ENCODE peak calls at places on chromosomes 6 and 20, in nine cellular contexts. S is dorsolateral prefrontal cortex, J is heart right ventricle, V is fibroblast of lung, N is nephron progenitor cell, M is psoas muscle, C is GM10248, O is WTC11, Z is lower leg skin. L is an unnamed sample.

GRCh38 chr6:126333729-126334128 is 6.2 kb upstream of the CENPW start:
- DNase-seq in V (no peak), Z (no peak), J (no peak), M (no peak), S (no peak), O (no peak), C (no peak), N (no peak), L (no peak)

GRCh38 chr6:111975501-111975900 is 78.4 kb upstream of the CCN6 start:
- DNase-seq in Z (no peak), V (no peak), M (no peak), C (no peak), J (no peak), N (no peak), O (no peak), S (no peak), L (no peak)

GRCh38 chr6:152642578-152643375 is 5.6 kb upstream of the SYNE1 start:
- DNase-seq in N (peak), M (no peak), O (peak), C (peak), S (no peak), V (peak), Z (no peak), J (peak), L (peak)

GRCh38 chr6:126633362-126633761 is 293.4 kb downstream of the CENPW start:
- DNase-seq in M (no peak), C (no peak), S (no peak), N (no peak), V (peak), Z (no peak), O (no peak), J (no peak), L (no peak)

GRCh38 chr20:62774762-62775161 is 21.5 kb upstream of the MRGBP start:
- DNase-seq in S (no peak), J (no peak), C (no peak), O (no peak), Z (no peak), N (no peak), V (no peak), M (no peak), L (no peak)

GRCh38 chr6:106070626-106071025 is 15.5 kb upstream of the PRDM1 start:
- DNase-seq in N (no peak), J (no peak), C (no peak), O (no peak), V (no peak), Z (no peak), M (no peak), S (no peak), L (no peak)

GRCh38 chr6:107717781-107718180 is 106.3 kb downstream of the SCML4 start:
- DNase-seq in V (no peak), M (no peak), J (no peak), O (no peak), Z (peak), C (no peak), S (no peak), N (no peak), L (no peak)

GRCh38 chr20:11520596-11520995 is 397.1 kb upstream of the BTBD3 start:
- DNase-seq in J (no peak), N (no peak), S (no peak), O (no peak), Z (no peak), C (no peak), V (no peak), M (no peak), L (no peak)

GRCh38 chr6:111922454-111923297 is 49.4 kb upstream of the FYN start:
- DNase-seq in O (no peak), Z (no peak), S (no peak), V (peak), C (no peak), J (no peak), M (no peak), N (no peak), L (no peak)

GRCh38 chr20:50026746-50027575 is 44.2 kb downstream of the SNAI1 start:
- DNase-seq in V (no peak), C (no peak), Z (no peak), J (no peak), M (no peak), O (no peak), N (no peak), S (no peak), L (no peak)

GRCh38 chr6:145025488-145025887 is 709.8 kb downstream of the EPM2A start:
- DNase-seq in C (no peak), M (no peak), V (no peak), O (no peak), J (no peak), N (no peak), S (no peak), Z (no peak), L (no peak)

GRCh38 chr6:2866183-2866846 is 24.7 kb upstream of the SERPINB1 start:
- DNase-seq in M (no peak), S (no peak), O (no peak), V (no peak), C (no peak), N (no peak), Z (no peak), J (no peak), L (no peak)

GRCh38 chr6:30556714-30556963 is 350 bp upstream of the GNL1 start:
- DNase-seq in V (no peak), O (peak), N (peak), M (no peak), J (peak), S (no peak), Z (peak), C (peak), L (peak)

GRCh38 chr6:21337263-21337662 is 256.3 kb upstream of the SOX4 start:
- DNase-seq in S (no peak), J (no peak), M (no peak), V (no peak), O (no peak), Z (no peak), C (no peak), N (no peak), L (no peak)

GRCh38 chr6:157259443-157259842 is 63.9 kb downstream of the TMEM242 start:
- DNase-seq in C (no peak), O (no peak), S (no peak), V (no peak), J (no peak), N (no peak), M (no peak), Z (no peak), L (no peak)

GRCh38 chr6:43995137-43995536 is 132.1 kb downstream of the MRPL14 start:
- DNase-seq in M (no peak), S (no peak), V (no peak), N (no peak), Z (no peak), O (no peak), J (no peak), C (no peak), L (no peak)

GRCh38 chr20:58788896-58789295 is 61.8 kb downstream of the GNAS-AS1 start:
- DNase-seq in S (no peak), C (no peak), Z (no peak), J (no peak), M (no peak), O (no peak), N (no peak), V (no peak), L (no peak)

GRCh38 chr20:50308166-50308512 is 117.5 kb downstream of the CEBPB start:
- DNase-seq in M (no peak), Z (no peak), O (no peak), N (no peak), V (no peak), S (no peak), J (no peak), C (no peak), L (no peak)

GRCh38 chr6:148530394-148530923 is 187.8 kb downstream of the SASH1 start:
- DNase-seq in C (peak), J (no peak), N (no peak), S (no peak), V (peak), M (no peak), O (no peak), Z (no peak), L (no peak)

GRCh38 chr6:111228094-111228493 is 140.8 kb downstream of the SLC16A10 start:
- DNase-seq in S (no peak), V (peak), O (no peak), C (no peak), N (no peak), M (no peak), Z (no peak), J (no peak), L (no peak)

GRCh38 chr6:2695464-2696095 is 55.1 kb downstream of the MYLK4 start:
- DNase-seq in O (no peak), Z (no peak), C (peak), M (no peak), J (no peak), N (no peak), S (no peak), V (peak), L (no peak)

GRCh38 chr6:20599302-20600051 is 65.2 kb downstream of the CDKAL1 start:
- DNase-seq in V (no peak), M (no peak), N (no peak), C (no peak), J (no peak), S (no peak), O (no peak), Z (no peak), L (no peak)

DNA sequence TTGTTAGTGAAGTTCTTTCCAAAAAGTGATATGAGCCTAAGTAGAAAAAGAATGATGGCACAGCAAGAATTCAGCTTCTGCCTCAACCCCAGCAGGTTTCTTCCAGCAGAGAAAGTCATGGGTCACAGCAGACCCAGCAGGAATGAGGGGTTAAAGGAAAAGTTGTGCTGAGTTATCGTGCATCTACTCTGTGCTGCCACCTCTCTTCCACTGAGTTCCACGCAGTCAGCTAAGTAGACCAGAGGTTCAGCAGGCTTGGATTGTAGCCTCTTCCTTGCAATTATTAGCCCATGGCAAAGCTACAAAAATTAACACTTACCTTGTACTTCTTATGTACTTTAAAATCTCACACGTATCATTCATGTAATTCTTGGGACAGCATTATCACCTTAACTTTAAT is 510.8 kb downstream of the PTPRT start:
- DNase-seq in N (no peak), C (no peak), Z (no peak), S (no peak), J (no peak), O (peak), M (no peak), V (no peak), L (no peak)
- TF ChIP-seq CTCF in N (peak), C (no peak), Z (no peak), S (no peak), J (no peak), O (peak), M (no peak), V (no peak), L (no peak)

DNA sequence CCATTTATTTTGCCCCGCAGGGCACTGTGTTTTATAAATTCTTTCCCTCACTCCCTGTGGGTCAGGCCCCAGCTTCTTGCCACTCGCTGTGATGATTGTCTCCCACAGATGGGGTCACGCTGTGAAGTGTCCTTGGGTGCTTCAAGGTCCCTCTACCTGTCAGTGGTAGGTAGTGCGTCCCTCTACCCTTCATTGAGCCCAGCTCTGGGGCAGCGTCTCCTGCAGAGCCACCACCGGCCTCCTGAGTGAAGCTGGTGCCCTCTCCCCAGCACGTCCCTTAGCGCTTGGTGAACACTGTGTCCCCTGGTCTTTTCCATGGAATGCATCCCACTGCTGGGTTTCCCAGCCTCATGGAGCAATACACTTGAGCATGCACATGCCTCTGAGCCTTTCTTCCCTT is 108.2 kb downstream of the NRN1 start:
- DNase-seq in O (peak), S (no peak), C (no peak), J (no peak), N (no peak), Z (no peak), V (no peak), M (no peak), L (no peak)
- TF ChIP-seq CTCF in O (no peak), S (no peak), C (no peak), J (no peak), N (no peak), Z (no peak), V (no peak), M (no peak), L (no peak)

GRCh38 chr20:37501940-37502339 is 19.1 kb upstream of the NNAT start:
- DNase-seq in J (no peak), C (no peak), O (peak), N (no peak), V (no peak), S (no peak), M (no peak), Z (peak), L (peak)
- TF ChIP-seq CTCF in J (no peak), C (no peak), O (no peak), N (no peak), V (no peak), S (no peak), M (no peak), Z (no peak), L (no peak)

GRCh38 chr20:10225439-10226080 is 6.9 kb downstream of the SNAP25 start:
- DNase-seq in Z (no peak), S (no peak), V (peak), O (no peak), J (no peak), N (peak), M (no peak), C (no peak), L (peak)
- TF ChIP-seq CTCF in Z (no peak), S (no peak), V (peak), O (peak), J (no peak), N (peak), M (no peak), C (no peak), L (peak)

GRCh38 chr20:48015136-48015925 is 230.1 kb upstream of the SULF2 start:
- DNase-seq in N (no peak), Z (peak), M (no peak), O (no peak), V (peak), C (no peak), J (no peak), S (no peak), L (no peak)

GRCh38 chr20:48011025-48011424 is 225.7 kb upstream of the SULF2 start:
- DNase-seq in J (no peak), O (no peak), V (no peak), S (no peak), N (no peak), Z (no peak), C (no peak), M (no peak), L (no peak)

GRCh38 chr20:48010623-48011022 is 225.3 kb upstream of the SULF2 start:
- DNase-seq in J (no peak), N (no peak), C (no peak), M (no peak), S (no peak), V (no peak), O (no peak), Z (no peak), L (no peak)

GRCh38 chr20:48008850-48009535 is 223.7 kb upstream of the SULF2 start:
- DNase-seq in O (no peak), M (no peak), N (no peak), V (peak), Z (no peak), S (no peak), C (no peak), J (no peak), L (no peak)

DNA sequence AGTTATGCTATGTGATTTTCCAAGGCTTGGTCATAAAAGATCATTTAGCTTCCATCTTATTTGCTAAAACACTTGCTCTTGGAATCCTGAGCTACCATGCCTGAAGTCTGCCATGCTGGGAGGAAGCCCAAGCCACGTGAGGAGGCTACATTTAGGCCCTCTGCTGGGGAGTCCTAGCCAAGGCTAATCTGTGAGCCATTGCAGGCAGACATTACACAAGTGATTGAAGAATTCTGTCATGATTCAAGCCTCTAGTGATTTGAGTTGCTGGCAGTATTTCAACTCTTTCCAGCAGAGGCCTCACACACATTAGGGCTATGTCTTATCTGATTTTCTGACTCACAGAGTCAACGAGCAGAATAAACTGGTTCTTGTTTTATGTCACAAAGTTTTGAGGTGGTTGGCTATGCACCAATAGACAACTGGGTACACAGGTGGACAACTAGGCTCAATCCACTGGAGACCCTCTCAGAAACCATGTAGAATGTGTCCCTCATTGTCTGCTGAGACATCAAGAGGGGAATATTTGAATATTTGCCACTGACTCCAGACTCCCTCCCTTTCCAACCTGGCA is 227.2 kb upstream of the SULF2 start:
- DNase-seq in J (no peak), N (no peak), C (no peak), S (no peak), Z (peak), O (no peak), M (no peak), V (peak), L (no peak)
- TF ChIP-seq CTCF in J (no peak), N (no peak), C (no peak), S (no peak), Z (no peak), O (no peak), M (no peak), V (no peak), L (no peak)

DNA sequence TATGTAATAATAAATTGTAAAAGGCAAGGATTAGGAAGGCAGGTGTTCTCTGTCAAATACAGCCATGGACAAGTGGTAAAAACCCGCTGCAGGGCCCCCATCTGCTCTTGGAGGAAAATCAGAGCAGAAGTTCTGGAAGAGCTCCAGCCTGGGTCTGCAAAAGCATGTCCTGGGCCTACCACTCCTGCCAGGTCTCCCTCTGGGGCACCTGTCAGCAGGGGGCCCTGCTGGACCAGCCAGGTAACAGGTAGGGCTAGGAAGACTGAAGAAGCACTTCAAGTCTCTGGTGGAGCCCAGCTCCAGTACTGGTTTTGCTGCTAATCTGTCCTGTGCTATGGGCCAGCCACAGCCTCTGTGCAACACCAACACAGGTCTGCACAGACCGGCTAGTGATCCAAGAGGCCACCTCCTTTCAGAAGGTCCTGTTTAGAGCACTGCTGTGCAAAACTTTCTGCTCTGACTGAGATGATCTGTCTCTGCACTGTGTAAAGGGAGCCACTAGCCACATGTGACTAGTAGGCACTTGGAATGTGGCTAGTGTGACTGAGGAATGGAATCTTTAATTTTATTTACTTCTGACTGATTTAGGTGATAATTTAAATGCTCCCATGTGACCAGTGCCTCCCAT is 30.2 kb downstream of the RRBP1 start:
- DNase-seq in Z (no peak), C (no peak), V (peak), M (no peak), O (no peak), N (no peak), S (no peak), J (no peak), L (no peak)
- TF ChIP-seq CTCF in Z (no peak), C (peak), V (no peak), M (no peak), O (no peak), N (no peak), S (no peak), J (no peak), L (no peak)

DNA sequence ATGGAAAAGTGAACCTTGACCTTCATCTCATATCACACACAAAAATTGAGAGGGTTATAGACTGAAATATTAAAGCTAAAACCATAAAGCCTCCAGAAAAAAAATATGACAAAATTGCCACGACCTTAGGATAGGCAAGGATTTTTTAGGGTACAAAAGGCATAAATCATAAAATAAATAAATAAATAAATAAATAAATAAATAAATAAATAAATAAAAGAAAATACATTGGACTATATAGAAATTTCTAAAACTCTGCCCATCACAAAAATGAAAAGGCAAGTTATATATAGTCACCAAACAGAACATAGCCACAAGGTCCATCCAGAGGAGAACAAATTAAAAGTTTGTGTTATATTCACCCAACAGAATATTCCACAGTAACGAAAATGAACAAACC is 108.6 kb downstream of the INSM1 start:
- DNase-seq in C (no peak), V (no peak), M (no peak), Z (no peak), S (no peak), N (no peak), J (no peak), O (no peak), L (no peak)
- TF ChIP-seq CTCF in C (no peak), V (no peak), M (no peak), Z (no peak), S (no peak), N (no peak), J (no peak), O (no peak), L (no peak)

GRCh38 chr20:14193443-14193842 is 144.0 kb downstream of the FLRT3 start:
- DNase-seq in N (no peak), C (no peak), J (no peak), Z (no peak), O (no peak), M (no peak), S (no peak), V (no peak), L (no peak)

GRCh38 chr20:14193885-14194284 is 143.5 kb downstream of the FLRT3 start:
- DNase-seq in N (no peak), O (no peak), C (no peak), Z (no peak), V (no peak), S (no peak), M (no peak), J (no peak), L (no peak)

GRCh38 chr20:14191559-14191958 is 145.9 kb downstream of the FLRT3 start:
- DNase-seq in V (no peak), Z (no peak), M (no peak), C (no peak), O (no peak), J (no peak), S (no peak), N (no peak), L (no peak)

GRCh38 chr20:14189794-14190402 is 147.5 kb downstream of the FLRT3 start:
- DNase-seq in M (no peak), J (no peak), S (no peak), V (peak), C (no peak), O (no peak), N (no peak), Z (no peak), L (no peak)
- TF ChIP-seq CTCF in M (no peak), J (peak), S (no peak), V (peak), C (no peak), O (no peak), N (peak), Z (no peak), L (no peak)